ENCODE peak calls at places on chromosomes 2 and 18, in five cellular contexts. One of them, this sample, is unnamed.

GRCh38 chr2:7530001-7530400 is 612.8 kb downstream of the RNF144A start:
- DNase-seq in testis: no peak
- DNase-seq in naive thymus-derived CD4-positive, alpha-beta T cell: no peak
- DNase-seq in effector memory CD4-positive, alpha-beta T cell: no peak
- DNase-seq in kidney: no peak
- DNase-seq in this sample: no peak

GRCh38 chr2:200377774-200378336 is 71.4 kb downstream of the SPATS2L start:
- DNase-seq in kidney: peak
- DNase-seq in testis: no peak
- DNase-seq in effector memory CD4-positive, alpha-beta T cell: no peak
- DNase-seq in naive thymus-derived CD4-positive, alpha-beta T cell: no peak
- DNase-seq in this sample: no peak

GRCh38 chr2:241901500-241902351 is 32.2 kb downstream of the RTP5 start:
- DNase-seq in effector memory CD4-positive, alpha-beta T cell: no peak
- DNase-seq in naive thymus-derived CD4-positive, alpha-beta T cell: no peak
- DNase-seq in kidney: peak
- DNase-seq in testis: peak
- DNase-seq in this sample: no peak

GRCh38 chr2:221461911-221462310 is 110.2 kb downstream of the EPHA4 start:
- DNase-seq in effector memory CD4-positive, alpha-beta T cell: no peak
- DNase-seq in kidney: no peak
- DNase-seq in naive thymus-derived CD4-positive, alpha-beta T cell: no peak
- DNase-seq in testis: no peak
- DNase-seq in this sample: no peak

GRCh38 chr2:218387369-218388194 is 5.5 kb downstream of the SLC11A1 start:
- DNase-seq in effector memory CD4-positive, alpha-beta T cell: no peak
- DNase-seq in testis: peak
- DNase-seq in kidney: peak
- DNase-seq in naive thymus-derived CD4-positive, alpha-beta T cell: peak
- DNase-seq in this sample: no peak

GRCh38 chr2:118310016-118310877 is 222.0 kb downstream of the INSIG2 start:
- DNase-seq in kidney: peak
- DNase-seq in naive thymus-derived CD4-positive, alpha-beta T cell: peak
- DNase-seq in testis: peak
- DNase-seq in effector memory CD4-positive, alpha-beta T cell: peak
- DNase-seq in this sample: peak

GRCh38 chr2:108987111-108987510 is 1.9 kb downstream of the EDAR start:
- DNase-seq in effector memory CD4-positive, alpha-beta T cell: no peak
- DNase-seq in testis: no peak
- DNase-seq in naive thymus-derived CD4-positive, alpha-beta T cell: peak
- DNase-seq in kidney: no peak
- DNase-seq in this sample: peak

GRCh38 chr2:127423476-127423840 is 5.2 kb downstream of the PROC start:
- DNase-seq in kidney: no peak
- DNase-seq in effector memory CD4-positive, alpha-beta T cell: no peak
- DNase-seq in naive thymus-derived CD4-positive, alpha-beta T cell: no peak
- DNase-seq in testis: no peak
- DNase-seq in this sample: no peak

GRCh38 chr2:239533917-239534316 is 133.1 kb upstream of the HDAC4 start:
- DNase-seq in kidney: no peak
- DNase-seq in testis: peak
- DNase-seq in effector memory CD4-positive, alpha-beta T cell: no peak
- DNase-seq in naive thymus-derived CD4-positive, alpha-beta T cell: no peak
- DNase-seq in this sample: no peak

GRCh38 chr18:3262234-3263171 is 570 bp downstream of the MYL12B start:
- DNase-seq in effector memory CD4-positive, alpha-beta T cell: peak
- DNase-seq in testis: peak
- DNase-seq in naive thymus-derived CD4-positive, alpha-beta T cell: peak
- DNase-seq in kidney: no peak
- DNase-seq in this sample: no peak

GRCh38 chr2:78644849-78645248 is 380.7 kb upstream of the REG3G start:
- DNase-seq in effector memory CD4-positive, alpha-beta T cell: no peak
- DNase-seq in testis: no peak
- DNase-seq in naive thymus-derived CD4-positive, alpha-beta T cell: no peak
- DNase-seq in kidney: no peak
- DNase-seq in this sample: no peak

DNA sequence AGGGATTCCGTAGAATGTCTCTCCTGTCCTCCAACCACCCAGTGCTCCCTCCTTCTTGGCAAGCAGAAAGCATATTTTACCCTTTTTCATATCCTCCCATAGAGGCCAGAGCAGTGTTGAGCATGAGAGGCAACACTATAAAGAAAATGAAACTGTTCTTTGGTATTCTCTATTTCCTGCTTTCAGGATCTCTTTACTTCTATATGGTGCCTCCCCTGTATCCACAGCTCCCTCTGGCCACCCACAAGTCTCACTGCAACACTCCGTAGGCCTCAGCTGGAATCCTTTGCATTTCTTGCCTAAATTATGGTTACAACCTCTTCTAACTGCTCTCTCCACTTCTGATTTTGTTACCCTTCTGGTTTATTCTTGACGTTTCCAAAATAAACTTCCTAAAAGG is 74.9 kb upstream of the C2orf15 start:
- DNase-seq in kidney: no peak
- DNase-seq in naive thymus-derived CD4-positive, alpha-beta T cell: peak
- DNase-seq in effector memory CD4-positive, alpha-beta T cell: no peak
- DNase-seq in testis: peak
- DNase-seq in this sample: peak
- H3K4me3 ChIP-seq in kidney: no peak
- H3K4me3 ChIP-seq in naive thymus-derived CD4-positive, alpha-beta T cell: no peak
- H3K4me3 ChIP-seq in effector memory CD4-positive, alpha-beta T cell: no peak
- H3K4me3 ChIP-seq in testis: no peak
- H3K4me3 ChIP-seq in this sample: no peak

GRCh38 chr18:49305688-49306336 is 154.6 kb downstream of the DYM start:
- DNase-seq in testis: no peak
- DNase-seq in effector memory CD4-positive, alpha-beta T cell: no peak
- DNase-seq in naive thymus-derived CD4-positive, alpha-beta T cell: no peak
- DNase-seq in kidney: no peak
- DNase-seq in this sample: no peak
- H3K4me3 ChIP-seq in testis: no peak
- H3K4me3 ChIP-seq in effector memory CD4-positive, alpha-beta T cell: no peak
- H3K4me3 ChIP-seq in naive thymus-derived CD4-positive, alpha-beta T cell: no peak
- H3K4me3 ChIP-seq in kidney: no peak
- H3K4me3 ChIP-seq in this sample: no peak

GRCh38 chr18:23689031-23689615 is at the start of gene LAMA3:
- DNase-seq in kidney: peak
- DNase-seq in naive thymus-derived CD4-positive, alpha-beta T cell: peak
- DNase-seq in testis: peak
- DNase-seq in effector memory CD4-positive, alpha-beta T cell: peak
- DNase-seq in this sample: no peak
- H3K4me3 ChIP-seq in kidney: peak
- H3K4me3 ChIP-seq in naive thymus-derived CD4-positive, alpha-beta T cell: peak
- H3K4me3 ChIP-seq in testis: peak
- H3K4me3 ChIP-seq in effector memory CD4-positive, alpha-beta T cell: peak
- H3K4me3 ChIP-seq in this sample: peak

DNA sequence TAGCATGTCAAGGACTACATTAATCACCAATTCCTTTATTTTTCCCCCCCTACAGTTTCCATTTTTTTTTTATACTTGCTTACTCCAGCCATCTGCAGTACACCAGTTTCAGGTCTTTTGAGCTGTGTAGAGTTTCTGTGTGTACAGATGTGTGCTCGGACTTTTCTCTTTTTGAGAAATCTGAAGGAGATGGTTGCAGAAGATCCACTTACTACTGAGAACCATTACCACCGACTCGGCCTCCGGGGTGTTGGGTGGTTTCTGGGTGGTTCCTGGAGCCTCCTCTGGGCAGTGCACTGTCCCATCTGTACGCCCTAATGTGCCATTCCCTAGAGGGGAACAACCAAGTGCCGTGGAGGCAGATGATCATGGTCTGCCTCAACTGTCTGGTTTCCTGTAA is 15.4 kb upstream of the LYPD6B start:
- DNase-seq in naive thymus-derived CD4-positive, alpha-beta T cell: no peak
- DNase-seq in kidney: no peak
- DNase-seq in testis: no peak
- DNase-seq in effector memory CD4-positive, alpha-beta T cell: no peak
- DNase-seq in this sample: no peak
- H3K4me3 ChIP-seq in naive thymus-derived CD4-positive, alpha-beta T cell: no peak
- H3K4me3 ChIP-seq in kidney: no peak
- H3K4me3 ChIP-seq in testis: no peak
- H3K4me3 ChIP-seq in effector memory CD4-positive, alpha-beta T cell: no peak
- H3K4me3 ChIP-seq in this sample: no peak

GRCh38 chr2:137952586-137953129 is 11.6 kb upstream of the HNMT start:
- DNase-seq in testis: no peak
- DNase-seq in naive thymus-derived CD4-positive, alpha-beta T cell: no peak
- DNase-seq in effector memory CD4-positive, alpha-beta T cell: no peak
- DNase-seq in kidney: no peak
- DNase-seq in this sample: no peak
- H3K4me3 ChIP-seq in testis: no peak
- H3K4me3 ChIP-seq in naive thymus-derived CD4-positive, alpha-beta T cell: no peak
- H3K4me3 ChIP-seq in effector memory CD4-positive, alpha-beta T cell: no peak
- H3K4me3 ChIP-seq in kidney: peak
- H3K4me3 ChIP-seq in this sample: no peak

GRCh38 chr2:144518744-144519596 is 949 bp downstream of the ZEB2 start:
- DNase-seq in effector memory CD4-positive, alpha-beta T cell: no peak
- DNase-seq in kidney: no peak
- DNase-seq in testis: no peak
- DNase-seq in naive thymus-derived CD4-positive, alpha-beta T cell: no peak
- DNase-seq in this sample: no peak

GRCh38 chr2:144519934-144520717 is at the start of gene ZEB2:
- DNase-seq in effector memory CD4-positive, alpha-beta T cell: no peak
- DNase-seq in kidney: peak
- DNase-seq in naive thymus-derived CD4-positive, alpha-beta T cell: no peak
- DNase-seq in testis: peak
- DNase-seq in this sample: no peak

GRCh38 chr2:144521702-144522101 is 1.8 kb upstream of the ZEB2 start:
- DNase-seq in naive thymus-derived CD4-positive, alpha-beta T cell: no peak
- DNase-seq in kidney: no peak
- DNase-seq in testis: no peak
- DNase-seq in effector memory CD4-positive, alpha-beta T cell: no peak
- DNase-seq in this sample: no peak

GRCh38 chr2:144519597-144519933 is 354 bp downstream of the ZEB2 start:
- DNase-seq in effector memory CD4-positive, alpha-beta T cell: no peak
- DNase-seq in kidney: no peak
- DNase-seq in naive thymus-derived CD4-positive, alpha-beta T cell: no peak
- DNase-seq in testis: no peak
- DNase-seq in this sample: no peak

DNA sequence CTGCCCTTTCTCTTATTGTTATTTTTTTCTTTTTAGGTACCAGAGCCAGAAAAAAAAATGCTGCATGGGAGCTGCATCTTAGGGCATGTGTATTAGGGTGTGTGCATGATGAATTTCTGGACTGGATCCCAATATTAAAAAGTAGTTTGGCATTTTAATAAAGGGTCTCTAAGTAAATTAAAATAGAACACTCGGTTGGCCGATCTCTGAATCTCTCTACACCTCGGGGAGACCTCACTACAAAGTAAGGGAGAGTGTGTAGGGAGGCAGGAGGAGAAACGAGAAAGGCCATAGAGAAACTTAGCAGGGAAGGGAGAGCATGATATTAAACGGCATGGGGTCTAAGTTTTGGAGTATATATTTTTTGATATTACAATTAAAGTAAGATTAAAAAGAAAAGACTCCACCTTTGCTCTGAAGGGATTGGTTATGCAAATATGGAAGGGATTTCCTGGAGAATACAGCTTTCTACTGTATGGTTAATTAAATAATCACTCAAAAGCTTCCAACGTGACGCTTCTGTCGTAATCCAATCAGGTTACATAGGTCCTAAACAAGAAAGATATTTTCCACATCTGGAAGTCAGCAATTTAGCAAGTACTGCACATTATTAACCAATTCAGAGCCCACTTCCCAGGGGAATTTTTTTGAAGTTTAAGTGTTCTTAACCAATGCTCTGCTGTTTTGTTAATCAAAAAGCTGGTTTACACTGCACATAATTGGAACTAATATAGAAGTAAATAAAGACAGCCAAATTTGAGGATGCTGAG is 984 bp upstream of the ZEB2 start:
- DNase-seq in effector memory CD4-positive, alpha-beta T cell: no peak
- DNase-seq in naive thymus-derived CD4-positive, alpha-beta T cell: no peak
- DNase-seq in kidney: no peak
- DNase-seq in testis: no peak
- DNase-seq in this sample: no peak
- H3K4me3 ChIP-seq in effector memory CD4-positive, alpha-beta T cell: no peak
- H3K4me3 ChIP-seq in naive thymus-derived CD4-positive, alpha-beta T cell: no peak
- H3K4me3 ChIP-seq in kidney: peak
- H3K4me3 ChIP-seq in testis: peak
- H3K4me3 ChIP-seq in this sample: no peak

GRCh38 chr18:54776282-54776977 is 51.8 kb upstream of the RAB27B start:
- DNase-seq in kidney: no peak
- DNase-seq in naive thymus-derived CD4-positive, alpha-beta T cell: no peak
- DNase-seq in effector memory CD4-positive, alpha-beta T cell: no peak
- DNase-seq in testis: no peak
- DNase-seq in this sample: no peak
- H3K4me3 ChIP-seq in kidney: no peak
- H3K4me3 ChIP-seq in naive thymus-derived CD4-positive, alpha-beta T cell: no peak
- H3K4me3 ChIP-seq in effector memory CD4-positive, alpha-beta T cell: no peak
- H3K4me3 ChIP-seq in testis: no peak
- H3K4me3 ChIP-seq in this sample: no peak

DNA sequence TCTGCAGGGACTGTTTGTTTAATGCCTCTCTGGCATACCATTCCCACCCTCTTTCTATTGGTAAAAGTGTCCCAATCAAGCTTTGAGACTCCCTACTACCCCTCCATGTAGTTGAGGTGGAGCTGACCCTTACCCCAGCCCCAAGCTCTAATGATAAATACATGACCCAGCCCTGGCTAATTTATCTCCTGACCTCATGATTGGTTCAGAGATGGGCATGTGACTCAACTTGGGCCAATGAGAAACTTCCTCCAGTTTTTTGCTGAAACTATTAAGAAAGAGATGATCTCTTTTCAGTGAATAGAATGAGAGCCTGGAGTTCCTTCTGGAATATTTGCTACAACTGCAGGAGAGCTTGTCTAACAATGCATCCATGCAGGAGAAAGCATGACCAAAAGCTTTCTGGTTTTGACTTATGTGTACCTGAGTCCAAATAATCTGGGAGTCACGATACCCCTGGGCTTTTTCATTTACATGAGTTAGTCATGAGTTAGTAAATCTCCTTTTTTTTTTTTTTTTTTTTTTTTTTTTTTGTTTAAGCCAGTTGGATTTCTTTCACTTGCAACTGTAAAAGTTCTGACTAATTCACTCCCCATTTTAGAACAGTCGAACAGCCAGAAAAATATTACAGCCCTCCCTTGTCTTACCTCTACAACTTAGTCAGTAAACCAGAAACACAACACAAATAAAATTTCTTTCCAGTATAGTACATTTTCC is 66.5 kb upstream of the TLK1 start:
- DNase-seq in testis: no peak
- DNase-seq in kidney: no peak
- DNase-seq in effector memory CD4-positive, alpha-beta T cell: no peak
- DNase-seq in naive thymus-derived CD4-positive, alpha-beta T cell: no peak
- DNase-seq in this sample: no peak
- H3K4me3 ChIP-seq in testis: no peak
- H3K4me3 ChIP-seq in kidney: no peak
- H3K4me3 ChIP-seq in effector memory CD4-positive, alpha-beta T cell: no peak
- H3K4me3 ChIP-seq in naive thymus-derived CD4-positive, alpha-beta T cell: no peak
- H3K4me3 ChIP-seq in this sample: no peak

This sample was measured in Jurkat, Clone E6-1.